ENCODE peak calls at places on chromosomes 6 and 20, in four cellular contexts. Y, K, H and Z are unnamed samples.

GRCh38 chr6:169022079-169022478 is 231.6 kb downstream of the THBS2 start:
- DNase-seq in H (no peak), Y (no peak), K (no peak), Z (no peak)

GRCh38 chr20:20412750-20413149 is 44.8 kb downstream of the INSM1 start:
- DNase-seq in K (no peak), Y (no peak), H (no peak), Z (no peak)

GRCh38 chr6:49423817-49424216 is 39.2 kb downstream of the MMUT start:
- DNase-seq in Y (no peak), K (no peak), H (peak), Z (no peak)

GRCh38 chr6:127812985-127813681 is 87.7 kb downstream of the THEMIS start:
- DNase-seq in Y (no peak), K (no peak), H (no peak), Z (no peak)

GRCh38 chr20:3021777-3022176 is 21.6 kb upstream of the GNRH2 start:
- DNase-seq in Y (no peak), H (no peak), K (no peak), Z (no peak)

GRCh38 chr6:37123957-37124729 is 45.8 kb upstream of the PIM1 start:
- DNase-seq in H (no peak), Y (no peak), K (no peak), Z (no peak)

GRCh38 chr6:35469711-35470662 is 1.8 kb downstream of the RPL10A start:
- DNase-seq in H (no peak), Y (no peak), K (no peak), Z (no peak)

GRCh38 chr20:6976535-6976934 is 209.0 kb downstream of the BMP2 start:
- DNase-seq in K (no peak), H (peak), Y (peak), Z (no peak)

GRCh38 chr6:6712258-6712978 is 123.9 kb downstream of the LY86 start:
- DNase-seq in H (peak), K (no peak), Y (peak), Z (peak)

GRCh38 chr6:125533710-125534397 is 215.6 kb upstream of the HEY2 start:
- DNase-seq in Y (no peak), H (peak), K (no peak), Z (no peak)

GRCh38 chr6:39823187-39823815 is 31.1 kb downstream of the DAAM2 start:
- DNase-seq in H (no peak), K (peak), Y (peak), Z (no peak)

GRCh38 chr6:130453230-130453629 is 87.4 kb downstream of the TMEM200A start:
- DNase-seq in Y (no peak), K (no peak), H (no peak), Z (peak)

GRCh38 chr6:108408453-108408852 is 113.6 kb downstream of the AFG1L start:
- DNase-seq in Y (peak), H (no peak), K (no peak), Z (peak)

GRCh38 chr6:39393075-39393474 is 70.6 kb upstream of the KCNK16 start:
- DNase-seq in Y (no peak), H (no peak), K (no peak), Z (no peak)

GRCh38 chr6:111625511-111626331 is 20.0 kb upstream of the TRAF3IP2 start:
- DNase-seq in K (peak), H (no peak), Y (no peak), Z (no peak)

GRCh38 chr6:34240329-34241248 is 3.9 kb downstream of the HMGA1 start:
- DNase-seq in H (no peak), K (no peak), Y (no peak), Z (no peak)

GRCh38 chr6:46296586-46296985 is 125.8 kb upstream of the ENPP5 start:
- DNase-seq in H (no peak), K (no peak), Y (no peak), Z (peak)

GRCh38 chr6:95078457-95078856 is 498.9 kb upstream of the MANEA start:
- DNase-seq in K (no peak), H (no peak), Y (no peak), Z (no peak)